ENCODE peak calls at places on chromosome 11, in nine cellular contexts. K, D, B, E, G, J, X, R and A are unnamed samples.

GRCh38 chr11:43130616-43131015 is 181.2 kb upstream of the API5 start:
- DNase-seq in K (no peak), D (no peak), B (no peak), E (no peak), G (no peak), J (no peak), X (no peak), R (peak; percentile 34), A (no peak)

GRCh38 chr11:24556693-24557092 is 59.8 kb downstream of the LUZP2 start:
- DNase-seq in K (no peak), D (no peak), B (no peak), E (no peak), G (no peak), J (no peak), X (no peak), R (no peak), A (no peak)

GRCh38 chr11:120172921-120173705 is 35.2 kb upstream of the TRIM29 start:
- DNase-seq in K (no peak), D (no peak), B (peak; percentile 53), E (peak; percentile 56), G (no peak), J (peak; percentile 44), X (no peak), R (peak; percentile 60), A (no peak)

GRCh38 chr11:12757416-12757815 is 83.2 kb downstream of the TEAD1 start:
- DNase-seq in K (no peak), D (no peak), B (no peak), E (no peak), G (no peak), J (no peak), X (no peak), R (no peak), A (no peak)

GRCh38 chr11:46903846-46904245 is 14.5 kb downstream of the LRP4 start:
- DNase-seq in K (no peak), D (no peak), B (no peak), E (no peak), G (no peak), J (no peak), X (no peak), R (no peak), A (no peak)

GRCh38 chr11:45021692-45022130 is 71.0 kb upstream of the TP53I11 start:
- DNase-seq in K (peak; percentile 24), D (peak; percentile 67), B (peak; percentile 94), E (peak; percentile 90), G (no peak), J (peak; percentile 88), X (no peak), R (peak; percentile 33), A (no peak)

GRCh38 chr11:55966391-55966790 is 3.4 kb downstream of the OR10AG1 start:
- DNase-seq in K (no peak), D (no peak), B (no peak), E (no peak), G (no peak), J (no peak), X (no peak), R (no peak), A (no peak)

GRCh38 chr11:96242191-96242845 is 100.7 kb downstream of the MAML2 start:
- DNase-seq in K (no peak), D (no peak), B (no peak), E (no peak), G (no peak), J (no peak), X (no peak), R (no peak), A (no peak)

GRCh38 chr11:104254347-104254746 is 90.4 kb upstream of the PDGFD start:
- DNase-seq in K (no peak), D (peak; percentile 87), B (no peak), E (no peak), G (peak; percentile 24), J (no peak), X (no peak), R (peak; percentile 7), A (peak; percentile 34)

GRCh38 chr11:109512680-109513079 is 90.7 kb downstream of the C11orf87 start:
- DNase-seq in K (no peak), D (no peak), B (no peak), E (no peak), G (no peak), J (no peak), X (no peak), R (no peak), A (no peak)

GRCh38 chr11:26777276-26777939 is 55.5 kb upstream of the SLC5A12 start:
- DNase-seq in K (no peak), D (no peak), B (no peak), E (no peak), G (no peak), J (no peak), X (no peak), R (no peak), A (no peak)

GRCh38 chr11:132898021-132898420 is 634.3 kb downstream of the OPCML start:
- DNase-seq in K (no peak), D (no peak), B (no peak), E (no peak), G (no peak), J (no peak), X (no peak), R (no peak), A (no peak)

GRCh38 chr11:9745411-9746211 is 81.7 kb downstream of the SWAP70 start:
- DNase-seq in K (no peak), D (no peak), B (no peak), E (no peak), G (no peak), J (no peak), X (peak; percentile 53), R (no peak), A (no peak)

GRCh38 chr11:5348516-5349194 is 2.7 kb upstream of the OR51B6 start:
- DNase-seq in K (no peak), D (no peak), B (no peak), E (no peak), G (no peak), J (no peak), X (no peak), R (no peak), A (no peak)

GRCh38 chr11:112315861-112316739 is 55.4 kb upstream of the PLET1 start:
- DNase-seq in K (no peak), D (no peak), B (peak; percentile 84), E (no peak), G (no peak), J (no peak), X (no peak), R (no peak), A (no peak)

GRCh38 chr11:70763606-70764005 is 365.3 kb downstream of the CTTN start:
- DNase-seq in K (no peak), D (no peak), B (no peak), E (no peak), G (no peak), J (no peak), X (no peak), R (no peak), A (no peak)

GRCh38 chr11:92492372-92492771 is 267.8 kb downstream of the FAT3 start:
- DNase-seq in K (no peak), D (no peak), B (no peak), E (no peak), G (no peak), J (no peak), X (no peak), R (peak; percentile 63), A (no peak)
- TF ChIP-seq POLR2AphosphoS5 in K (no peak), D (no peak), B (no peak), E (no peak), G (no peak), J (no peak), X (no peak), R (peak; percentile 52), A (no peak)

DNA sequence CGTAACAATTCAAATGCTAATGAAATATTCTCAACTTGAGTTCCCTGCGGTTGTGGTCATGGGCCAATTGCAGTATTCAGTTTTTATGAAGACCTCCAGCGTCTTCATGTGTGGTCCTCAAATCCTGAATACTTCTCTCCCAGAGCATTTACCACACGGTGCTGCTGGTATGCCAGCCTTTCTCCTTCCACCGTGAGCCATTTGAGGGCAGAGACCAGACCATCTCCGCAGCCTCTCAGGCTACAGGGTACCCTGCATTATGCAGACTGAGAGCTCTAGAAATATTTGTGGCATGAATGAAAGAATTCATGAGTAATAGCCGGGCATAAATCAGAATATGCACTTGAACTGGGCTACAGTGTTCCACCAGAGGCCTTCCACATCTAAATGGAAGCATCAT is 289.7 kb downstream of the ST3GAL4 start:
- DNase-seq in K (no peak), D (no peak), B (no peak), E (no peak), G (no peak), J (no peak), X (no peak), R (no peak), A (no peak)
- TF ChIP-seq EP300 in K (no peak), D (no peak), B (no peak), E (no peak), G (no peak), J (no peak), X (no peak), R (no peak), A (no peak)

GRCh38 chr11:16605440-16605970 is 132.9 kb upstream of the C11orf58 start:
- DNase-seq in K (peak; percentile 22), D (no peak), B (no peak), E (no peak), G (no peak), J (peak; percentile 62), X (no peak), R (peak; percentile 58), A (peak; percentile 25)

GRCh38 chr11:16605971-16606783 is 132.3 kb upstream of the C11orf58 start:
- DNase-seq in K (peak; percentile 92), D (peak; percentile 93), B (peak; percentile 97), E (peak; percentile 91), G (peak; percentile 75), J (peak; percentile 89), X (peak; percentile 21), R (peak; percentile 85), A (peak; percentile 91)

GRCh38 chr11:16604784-16605439 is 133.5 kb upstream of the C11orf58 start:
- DNase-seq in K (peak; percentile 59), D (peak; percentile 71), B (no peak), E (peak; percentile 64), G (no peak), J (peak; percentile 60), X (no peak), R (peak; percentile 84), A (peak; percentile 54)

GRCh38 chr11:16607675-16608644 is 130.5 kb upstream of the C11orf58 start:
- DNase-seq in K (peak; percentile 39), D (no peak), B (no peak), E (peak; percentile 77), G (no peak), J (peak; percentile 68), X (no peak), R (peak; percentile 69), A (peak; percentile 38)

GRCh38 chr11:16606784-16607674 is 131.4 kb upstream of the C11orf58 start:
- DNase-seq in K (peak; percentile 16), D (peak; percentile 72), B (no peak), E (peak; percentile 67), G (no peak), J (peak; percentile 64), X (no peak), R (peak; percentile 77), A (peak; percentile 28)
- TF ChIP-seq POLR2AphosphoS5 in K (no peak), D (no peak), B (no peak), E (no peak), G (no peak), J (no peak), X (no peak), R (no peak), A (no peak)

DNA sequence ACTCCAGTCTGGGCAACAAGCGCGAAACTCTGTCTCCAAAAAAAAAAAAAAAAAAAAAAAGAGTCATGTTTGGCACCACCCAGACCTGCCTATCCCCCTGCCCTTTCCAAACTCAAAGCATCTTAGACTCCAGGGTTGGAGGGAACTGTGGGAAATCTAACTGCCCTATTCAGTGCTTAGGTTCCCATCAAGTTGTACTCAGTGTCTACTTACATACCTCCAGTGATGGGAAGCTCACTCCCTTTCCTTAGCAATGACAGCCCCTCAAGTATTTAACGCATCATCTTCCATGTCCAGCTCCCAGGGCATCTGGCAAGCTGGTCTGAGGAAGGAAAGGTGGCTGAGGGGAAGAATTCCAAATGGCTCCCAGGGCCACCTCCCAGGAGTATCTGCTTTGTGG is 3.0 kb downstream of the ACTN3 start:
- DNase-seq in K (no peak), D (no peak), B (no peak), E (no peak), G (no peak), J (no peak), X (no peak), R (no peak), A (no peak)
- TF ChIP-seq EP300 in K (no peak), D (no peak), B (no peak), E (no peak), G (no peak), J (no peak), X (no peak), R (no peak), A (no peak)